ENCODE peak calls at places on chromosomes 3 and 15, in nine cellular contexts. One of them, this sample, is unnamed.

GRCh38 chr3:57952208-57952631 is 56.0 kb upstream of the FLNB start:
- DNase-seq in T-helper 17 cell: no peak
- DNase-seq in left lobe of liver: no peak
- DNase-seq in NCI-H2081 treated with DMSO at 0.1 percent for 48 hours: no peak
- DNase-seq in T-helper 9 cell: no peak
- DNase-seq in SK-MEL-5: no peak
- DNase-seq in A172: peak
- DNase-seq in COR-L47: no peak
- DNase-seq in myocyte: peak
- DNase-seq in this sample: no peak

GRCh38 chr3:162978136-162978535 is 1481.5 kb downstream of the OTOL1 start:
- DNase-seq in T-helper 17 cell: no peak
- DNase-seq in COR-L47: no peak
- DNase-seq in A172: no peak
- DNase-seq in NCI-H2081 treated with DMSO at 0.1 percent for 48 hours: no peak
- DNase-seq in myocyte: no peak
- DNase-seq in T-helper 9 cell: no peak
- DNase-seq in SK-MEL-5: no peak
- DNase-seq in left lobe of liver: no peak
- DNase-seq in this sample: no peak

GRCh38 chr3:48410205-48411040 is 19.5 kb downstream of the PLXNB1 start:
- DNase-seq in NCI-H2081 treated with DMSO at 0.1 percent for 48 hours: no peak
- DNase-seq in COR-L47: no peak
- DNase-seq in myocyte: no peak
- DNase-seq in A172: no peak
- DNase-seq in SK-MEL-5: no peak
- DNase-seq in T-helper 9 cell: no peak
- DNase-seq in left lobe of liver: peak
- DNase-seq in T-helper 17 cell: no peak
- DNase-seq in this sample: no peak

GRCh38 chr3:153097213-153097612 is 64.8 kb upstream of the RAP2B start:
- DNase-seq in NCI-H2081 treated with DMSO at 0.1 percent for 48 hours: no peak
- DNase-seq in myocyte: no peak
- DNase-seq in T-helper 9 cell: no peak
- DNase-seq in T-helper 17 cell: no peak
- DNase-seq in A172: no peak
- DNase-seq in left lobe of liver: no peak
- DNase-seq in SK-MEL-5: no peak
- DNase-seq in COR-L47: no peak
- DNase-seq in this sample: no peak

GRCh38 chr3:110881069-110881468 is 190.5 kb upstream of the NECTIN3 start:
- DNase-seq in A172: peak
- DNase-seq in NCI-H2081 treated with DMSO at 0.1 percent for 48 hours: peak
- DNase-seq in COR-L47: peak
- DNase-seq in SK-MEL-5: peak
- DNase-seq in left lobe of liver: peak
- DNase-seq in T-helper 9 cell: no peak
- DNase-seq in T-helper 17 cell: no peak
- DNase-seq in myocyte: peak
- DNase-seq in this sample: peak

GRCh38 chr15:64507293-64507802 is 47.0 kb downstream of the ZNF609 start:
- DNase-seq in SK-MEL-5: no peak
- DNase-seq in COR-L47: no peak
- DNase-seq in T-helper 17 cell: no peak
- DNase-seq in NCI-H2081 treated with DMSO at 0.1 percent for 48 hours: no peak
- DNase-seq in A172: no peak
- DNase-seq in myocyte: peak
- DNase-seq in left lobe of liver: no peak
- DNase-seq in T-helper 9 cell: no peak
- DNase-seq in this sample: no peak

GRCh38 chr3:134858516-134859035 is 63.5 kb downstream of the EPHB1 start:
- DNase-seq in COR-L47: no peak
- DNase-seq in myocyte: no peak
- DNase-seq in A172: no peak
- DNase-seq in NCI-H2081 treated with DMSO at 0.1 percent for 48 hours: no peak
- DNase-seq in T-helper 17 cell: no peak
- DNase-seq in left lobe of liver: no peak
- DNase-seq in SK-MEL-5: no peak
- DNase-seq in T-helper 9 cell: no peak
- DNase-seq in this sample: no peak

GRCh38 chr15:83288381-83288801 is 3.9 kb upstream of the BNC1 start:
- DNase-seq in NCI-H2081 treated with DMSO at 0.1 percent for 48 hours: no peak
- DNase-seq in SK-MEL-5: no peak
- DNase-seq in COR-L47: no peak
- DNase-seq in T-helper 9 cell: no peak
- DNase-seq in left lobe of liver: no peak
- DNase-seq in myocyte: no peak
- DNase-seq in T-helper 17 cell: no peak
- DNase-seq in A172: peak
- DNase-seq in this sample: peak

GRCh38 chr3:161150001-161150525 is 44.9 kb upstream of the B3GALNT1 start:
- DNase-seq in left lobe of liver: no peak
- DNase-seq in COR-L47: no peak
- DNase-seq in SK-MEL-5: no peak
- DNase-seq in A172: no peak
- DNase-seq in myocyte: no peak
- DNase-seq in T-helper 17 cell: no peak
- DNase-seq in NCI-H2081 treated with DMSO at 0.1 percent for 48 hours: no peak
- DNase-seq in T-helper 9 cell: no peak
- DNase-seq in this sample: no peak

GRCh38 chr15:62850791-62851291 is 191.7 kb upstream of the TPM1 start:
- DNase-seq in A172: peak
- DNase-seq in NCI-H2081 treated with DMSO at 0.1 percent for 48 hours: no peak
- DNase-seq in T-helper 17 cell: no peak
- DNase-seq in SK-MEL-5: no peak
- DNase-seq in T-helper 9 cell: no peak
- DNase-seq in myocyte: peak
- DNase-seq in left lobe of liver: no peak
- DNase-seq in COR-L47: no peak
- DNase-seq in this sample: no peak